ENCODE peak calls at places on chromosomes 1 and 21, in seven cellular contexts. One of them, this sample, is unnamed.

GRCh38 chr1:184489908-184490307 is 103.1 kb downstream of the C1orf21 start:
- DNase-seq in spleen: no peak
- DNase-seq in prostate gland: no peak
- DNase-seq in SK-N-SH: peak; percentile 25
- DNase-seq in endothelial cell of umbilical vein: no peak
- DNase-seq in stomach: no peak
- DNase-seq in HCT116: no peak
- DNase-seq in this sample: no peak

GRCh38 chr1:35379317-35380000 is 111.0 kb downstream of the ZMYM4 start:
- DNase-seq in SK-N-SH: no peak
- DNase-seq in prostate gland: no peak
- DNase-seq in spleen: no peak
- DNase-seq in endothelial cell of umbilical vein: no peak
- DNase-seq in HCT116: no peak
- DNase-seq in stomach: no peak
- DNase-seq in this sample: no peak

GRCh38 chr1:187067160-187067559 is 238.4 kb downstream of the PLA2G4A start:
- DNase-seq in prostate gland: no peak
- DNase-seq in HCT116: no peak
- DNase-seq in SK-N-SH: peak; percentile 31
- DNase-seq in endothelial cell of umbilical vein: no peak
- DNase-seq in spleen: no peak
- DNase-seq in stomach: peak; percentile 40
- DNase-seq in this sample: no peak

GRCh38 chr1:209650454-209650853 is 1.8 kb downstream of the LAMB3 start:
- DNase-seq in stomach: no peak
- DNase-seq in SK-N-SH: no peak
- DNase-seq in spleen: no peak
- DNase-seq in endothelial cell of umbilical vein: no peak
- DNase-seq in HCT116: no peak
- DNase-seq in prostate gland: no peak
- DNase-seq in this sample: no peak

GRCh38 chr1:244075247-244075722 is 24.2 kb downstream of the ZBTB18 start:
- DNase-seq in stomach: peak; percentile 15
- DNase-seq in HCT116: no peak
- DNase-seq in SK-N-SH: no peak
- DNase-seq in prostate gland: no peak
- DNase-seq in spleen: no peak
- DNase-seq in endothelial cell of umbilical vein: no peak
- DNase-seq in this sample: no peak

GRCh38 chr1:3836421-3836820 is 20.6 kb downstream of the CEP104 start:
- DNase-seq in endothelial cell of umbilical vein: no peak
- DNase-seq in HCT116: no peak
- DNase-seq in spleen: no peak
- DNase-seq in prostate gland: no peak
- DNase-seq in stomach: no peak
- DNase-seq in SK-N-SH: no peak
- DNase-seq in this sample: no peak

GRCh38 chr1:65084068-65084467 is 63.9 kb upstream of the AK4 start:
- DNase-seq in stomach: no peak
- DNase-seq in SK-N-SH: no peak
- DNase-seq in spleen: no peak
- DNase-seq in endothelial cell of umbilical vein: no peak
- DNase-seq in prostate gland: no peak
- DNase-seq in HCT116: no peak
- DNase-seq in this sample: no peak

GRCh38 chr1:3319874-3320245 is 134.6 kb upstream of the ARHGEF16 start:
- DNase-seq in HCT116: peak; percentile 85
- DNase-seq in prostate gland: peak; percentile 52
- DNase-seq in spleen: no peak
- DNase-seq in stomach: peak; percentile 75
- DNase-seq in SK-N-SH: peak; percentile 72
- DNase-seq in endothelial cell of umbilical vein: peak; percentile 32
- DNase-seq in this sample: peak; percentile 72

GRCh38 chr1:229509576-229509975 is 1.4 kb upstream of the NUP133 start:
- DNase-seq in endothelial cell of umbilical vein: no peak
- DNase-seq in prostate gland: no peak
- DNase-seq in SK-N-SH: no peak
- DNase-seq in HCT116: no peak
- DNase-seq in spleen: no peak
- DNase-seq in stomach: no peak
- DNase-seq in this sample: no peak

GRCh38 chr1:227058321-227058751 is 118.2 kb downstream of the COQ8A start:
- DNase-seq in spleen: no peak
- DNase-seq in stomach: no peak
- DNase-seq in prostate gland: no peak
- DNase-seq in endothelial cell of umbilical vein: no peak
- DNase-seq in HCT116: no peak
- DNase-seq in SK-N-SH: no peak
- DNase-seq in this sample: no peak

GRCh38 chr1:228978486-228979324 is 243.4 kb downstream of the RHOU start:
- DNase-seq in prostate gland: peak; percentile 49
- DNase-seq in endothelial cell of umbilical vein: no peak
- DNase-seq in HCT116: no peak
- DNase-seq in spleen: no peak
- DNase-seq in stomach: peak; percentile 63
- DNase-seq in SK-N-SH: peak; percentile 33
- DNase-seq in this sample: peak; percentile 45

GRCh38 chr1:48761986-48762385 is 14.7 kb downstream of the BEND5 start:
- DNase-seq in HCT116: no peak
- DNase-seq in spleen: no peak
- DNase-seq in stomach: no peak
- DNase-seq in SK-N-SH: no peak
- DNase-seq in endothelial cell of umbilical vein: no peak
- DNase-seq in prostate gland: no peak
- DNase-seq in this sample: no peak

GRCh38 chr1:182146286-182146685 is 84.8 kb upstream of the ZNF648 start:
- DNase-seq in prostate gland: peak; percentile 79
- DNase-seq in SK-N-SH: no peak
- DNase-seq in endothelial cell of umbilical vein: no peak
- DNase-seq in spleen: no peak
- DNase-seq in stomach: peak; percentile 91
- DNase-seq in HCT116: no peak
- DNase-seq in this sample: peak; percentile 37

GRCh38 chr1:86156571-86157455 is at the start of gene COL24A1:
- DNase-seq in endothelial cell of umbilical vein: peak; percentile 24
- DNase-seq in stomach: no peak
- DNase-seq in HCT116: no peak
- DNase-seq in spleen: peak; percentile 81
- DNase-seq in SK-N-SH: peak; percentile 58
- DNase-seq in prostate gland: peak; percentile 29
- DNase-seq in this sample: peak; percentile 14

GRCh38 chr1:116390195-116390594 is 17.2 kb downstream of the ATP1A1 start:
- DNase-seq in HCT116: no peak
- DNase-seq in SK-N-SH: no peak
- DNase-seq in stomach: no peak
- DNase-seq in endothelial cell of umbilical vein: no peak
- DNase-seq in prostate gland: no peak
- DNase-seq in spleen: no peak
- DNase-seq in this sample: no peak

GRCh38 chr1:234608720-234609527 is 1.1 kb downstream of the IRF2BP2 start:
- DNase-seq in endothelial cell of umbilical vein: peak; percentile 46
- DNase-seq in prostate gland: no peak
- DNase-seq in HCT116: no peak
- DNase-seq in stomach: peak; percentile 64
- DNase-seq in spleen: peak; percentile 95
- DNase-seq in SK-N-SH: no peak
- DNase-seq in this sample: peak; percentile 50

GRCh38 chr21:43211085-43212071 is 42.6 kb downstream of the CRYAA start:
- DNase-seq in endothelial cell of umbilical vein: peak; percentile 56
- DNase-seq in spleen: peak; percentile 75
- DNase-seq in HCT116: peak; percentile 4
- DNase-seq in stomach: peak; percentile 92
- DNase-seq in prostate gland: peak; percentile 6
- DNase-seq in SK-N-SH: peak; percentile 67
- DNase-seq in this sample: peak; percentile 79

GRCh38 chr1:97573560-97573959 is 347.3 kb downstream of the DPYD start:
- DNase-seq in stomach: no peak
- DNase-seq in endothelial cell of umbilical vein: no peak
- DNase-seq in prostate gland: no peak
- DNase-seq in HCT116: no peak
- DNase-seq in SK-N-SH: no peak
- DNase-seq in spleen: no peak
- DNase-seq in this sample: no peak

GRCh38 chr1:193479187-193479586 is 292.8 kb upstream of the B3GALT2 start:
- DNase-seq in endothelial cell of umbilical vein: no peak
- DNase-seq in HCT116: no peak
- DNase-seq in spleen: peak; percentile 78
- DNase-seq in prostate gland: no peak
- DNase-seq in SK-N-SH: no peak
- DNase-seq in stomach: peak; percentile 44
- DNase-seq in this sample: peak; percentile 60

GRCh38 chr1:35178295-35178695 is 14.7 kb downstream of the SFPQ start:
- DNase-seq in SK-N-SH: no peak
- DNase-seq in prostate gland: no peak
- DNase-seq in stomach: no peak
- DNase-seq in spleen: no peak
- DNase-seq in endothelial cell of umbilical vein: no peak
- DNase-seq in HCT116: no peak
- DNase-seq in this sample: no peak

GRCh38 chr1:38872401-38873026 is 634 bp downstream of the MYCBP start:
- DNase-seq in SK-N-SH: no peak
- DNase-seq in prostate gland: no peak
- DNase-seq in spleen: no peak
- DNase-seq in HCT116: no peak
- DNase-seq in stomach: peak; percentile 27
- DNase-seq in endothelial cell of umbilical vein: no peak
- DNase-seq in this sample: peak; percentile 36

GRCh38 chr21:40706161-40706560 is 140.8 kb downstream of the DSCAM start:
- DNase-seq in stomach: no peak
- DNase-seq in endothelial cell of umbilical vein: no peak
- DNase-seq in prostate gland: no peak
- DNase-seq in spleen: no peak
- DNase-seq in HCT116: no peak
- DNase-seq in SK-N-SH: no peak
- DNase-seq in this sample: no peak

GRCh38 chr21:40704141-40704540 is 142.8 kb downstream of the DSCAM start:
- DNase-seq in spleen: no peak
- DNase-seq in endothelial cell of umbilical vein: no peak
- DNase-seq in SK-N-SH: no peak
- DNase-seq in HCT116: no peak
- DNase-seq in prostate gland: no peak
- DNase-seq in stomach: no peak
- DNase-seq in this sample: no peak

GRCh38 chr21:40706806-40707205 is 140.2 kb downstream of the DSCAM start:
- DNase-seq in endothelial cell of umbilical vein: no peak
- DNase-seq in SK-N-SH: no peak
- DNase-seq in stomach: no peak
- DNase-seq in prostate gland: no peak
- DNase-seq in spleen: no peak
- DNase-seq in HCT116: no peak
- DNase-seq in this sample: no peak

GRCh38 chr21:40707271-40707670 is 139.7 kb downstream of the DSCAM start:
- DNase-seq in HCT116: no peak
- DNase-seq in stomach: no peak
- DNase-seq in spleen: no peak
- DNase-seq in SK-N-SH: no peak
- DNase-seq in prostate gland: no peak
- DNase-seq in endothelial cell of umbilical vein: no peak
- DNase-seq in this sample: no peak
- TF ChIP-seq POLR2AphosphoS5 in HCT116: no peak
- TF ChIP-seq POLR2AphosphoS5 in stomach: no peak
- TF ChIP-seq POLR2AphosphoS5 in spleen: no peak
- TF ChIP-seq POLR2AphosphoS5 in SK-N-SH: no peak
- TF ChIP-seq POLR2AphosphoS5 in prostate gland: no peak
- TF ChIP-seq POLR2AphosphoS5 in endothelial cell of umbilical vein: no peak
- TF ChIP-seq POLR2AphosphoS5 in this sample: no peak

GRCh38 chr1:89566761-89567174 is 42.1 kb downstream of the LRRC8B start:
- DNase-seq in spleen: peak; percentile 73
- DNase-seq in SK-N-SH: no peak
- DNase-seq in HCT116: no peak
- DNase-seq in endothelial cell of umbilical vein: no peak
- DNase-seq in stomach: no peak
- DNase-seq in prostate gland: no peak
- DNase-seq in this sample: peak; percentile 14

GRCh38 chr1:89573410-89573809 is 48.8 kb downstream of the LRRC8B start:
- DNase-seq in stomach: no peak
- DNase-seq in prostate gland: no peak
- DNase-seq in SK-N-SH: no peak
- DNase-seq in endothelial cell of umbilical vein: no peak
- DNase-seq in spleen: no peak
- DNase-seq in HCT116: no peak
- DNase-seq in this sample: no peak

GRCh38 chr1:89565521-89565920 is 40.9 kb downstream of the LRRC8B start:
- DNase-seq in stomach: no peak
- DNase-seq in SK-N-SH: no peak
- DNase-seq in prostate gland: no peak
- DNase-seq in HCT116: no peak
- DNase-seq in spleen: no peak
- DNase-seq in endothelial cell of umbilical vein: no peak
- DNase-seq in this sample: no peak

GRCh38 chr1:89563957-89564604 is 39.5 kb downstream of the LRRC8B start:
- DNase-seq in spleen: no peak
- DNase-seq in HCT116: no peak
- DNase-seq in endothelial cell of umbilical vein: peak; percentile 25
- DNase-seq in SK-N-SH: peak; percentile 33
- DNase-seq in stomach: no peak
- DNase-seq in prostate gland: no peak
- DNase-seq in this sample: no peak

GRCh38 chr1:89567797-89568196 is 43.2 kb downstream of the LRRC8B start:
- DNase-seq in endothelial cell of umbilical vein: no peak
- DNase-seq in SK-N-SH: no peak
- DNase-seq in HCT116: no peak
- DNase-seq in spleen: no peak
- DNase-seq in stomach: no peak
- DNase-seq in prostate gland: no peak
- DNase-seq in this sample: no peak
- H3K4me1 ChIP-seq in endothelial cell of umbilical vein: no peaks in the 10 kb centered on the region
- H3K4me1 ChIP-seq in SK-N-SH: peaks cover 9% of the 10 kb centered on the region
- H3K4me1 ChIP-seq in HCT116: no peaks in the 10 kb centered on the region
- H3K4me1 ChIP-seq in spleen: no peaks in the 10 kb centered on the region
- H3K4me1 ChIP-seq in stomach: peaks cover 8% of the 10 kb centered on the region
- H3K4me1 ChIP-seq in prostate gland: no peaks in the 10 kb centered on the region
- H3K4me1 ChIP-seq in this sample: no peaks in the 10 kb centered on the region

GRCh38 chr1:154961497-154962237 is at the start of gene PYGO2:
- DNase-seq in endothelial cell of umbilical vein: peak; percentile 81
- DNase-seq in SK-N-SH: peak; percentile 93
- DNase-seq in spleen: peak; percentile 96
- DNase-seq in HCT116: no peak
- DNase-seq in prostate gland: peak; percentile 72
- DNase-seq in stomach: peak; percentile 81
- DNase-seq in this sample: peak; percentile 87
- TF ChIP-seq CTCF in endothelial cell of umbilical vein: peak; percentile 65
- TF ChIP-seq CTCF in SK-N-SH: peak; percentile 69
- TF ChIP-seq CTCF in spleen: peak; percentile 77
- TF ChIP-seq CTCF in HCT116: peak; percentile 54
- TF ChIP-seq CTCF in prostate gland: peak; percentile 71
- TF ChIP-seq CTCF in stomach: no peak
- TF ChIP-seq CTCF in this sample: no peak

DNA sequence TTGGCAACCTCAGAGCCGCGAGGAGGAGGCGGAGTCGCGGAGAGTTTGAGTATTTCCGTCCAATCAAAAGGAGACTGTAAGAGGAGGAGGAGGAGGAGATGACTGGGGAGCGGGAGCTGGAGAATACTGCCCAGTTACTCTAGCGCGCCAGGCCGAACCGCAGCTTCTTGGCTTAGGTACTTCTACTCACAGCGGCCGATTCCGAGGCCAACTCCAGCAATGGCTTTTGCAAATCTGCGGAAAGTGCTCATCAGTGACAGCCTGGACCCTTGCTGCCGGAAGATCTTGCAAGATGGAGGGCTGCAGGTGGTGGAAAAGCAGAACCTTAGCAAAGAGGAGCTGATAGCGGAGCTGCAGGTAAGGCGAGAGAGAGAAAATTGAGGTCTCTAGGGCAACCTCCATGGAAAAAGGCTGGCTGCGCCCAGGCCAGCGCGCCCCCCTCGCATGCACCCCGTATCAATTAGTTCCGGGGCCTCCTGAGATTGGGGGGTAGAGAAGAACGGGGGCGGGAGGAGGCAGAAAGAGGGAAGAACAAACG is at the start of gene PHGDH:
- DNase-seq in spleen: no peak
- DNase-seq in stomach: peak; percentile 75
- DNase-seq in endothelial cell of umbilical vein: peak; percentile 75
- DNase-seq in HCT116: peak; percentile 80
- DNase-seq in prostate gland: peak; percentile 85
- DNase-seq in SK-N-SH: peak; percentile 86
- DNase-seq in this sample: peak; percentile 60
- TF ChIP-seq POLR2AphosphoS5 in spleen: no peak
- TF ChIP-seq POLR2AphosphoS5 in stomach: peak; percentile 55
- TF ChIP-seq POLR2AphosphoS5 in endothelial cell of umbilical vein: no peak
- TF ChIP-seq POLR2AphosphoS5 in HCT116: peak; percentile 95
- TF ChIP-seq POLR2AphosphoS5 in prostate gland: peak; percentile 78
- TF ChIP-seq POLR2AphosphoS5 in SK-N-SH: peak; percentile 88
- TF ChIP-seq POLR2AphosphoS5 in this sample: peak; percentile 38

This sample was measured in transverse colon.